ENCODE peak calls at places on chromosome 5, in nine cellular contexts. X is H7, N is HS-27A, Q is fibroblast of the aortic adventitia, F is foreskin fibroblast, L is endothelial cell, O is bronchial epithelial cell, T is NCI-H2171, U is cardiac fibroblast. M is an unnamed sample.

GRCh38 chr5:33794550-33795300 is 97.1 kb downstream of the ADAMTS12 start:
- DNase-seq in L (no peak), O (no peak), X (no peak), Q (peak; percentile 58), N (no peak), F (peak; percentile 68), U (peak; percentile 42), T (no peak), M (no peak)

GRCh38 chr5:138909734-138910133 is 34.6 kb upstream of the LRRTM2 start:
- DNase-seq in Q (no peak), O (no peak), T (no peak), U (no peak), N (no peak), F (no peak), L (no peak), X (no peak), M (no peak)

GRCh38 chr5:160629007-160629402 is 207.3 kb downstream of the PTTG1 start:
- DNase-seq in U (no peak), Q (no peak), F (no peak), L (no peak), X (no peak), O (no peak), N (no peak), T (peak; percentile 83), M (no peak)

GRCh38 chr5:176822426-176823075 is 12.2 kb downstream of the UNC5A start:
- DNase-seq in X (no peak), O (peak; percentile 84), F (no peak), L (no peak), U (no peak), N (no peak), Q (no peak), T (no peak), M (peak; percentile 49)

GRCh38 chr5:66888613-66889012 is 292.4 kb downstream of the MAST4 start:
- DNase-seq in L (no peak), U (no peak), N (no peak), O (no peak), X (no peak), F (no peak), Q (no peak), T (no peak), M (no peak)

GRCh38 chr5:135085133-135085935 is 51.3 kb upstream of the PITX1 start:
- DNase-seq in Q (peak; percentile 10), L (no peak), N (peak; percentile 47), T (no peak), O (peak; percentile 71), U (no peak), X (no peak), F (no peak), M (no peak)

GRCh38 chr5:61319388-61320146 is 12.5 kb upstream of the ZSWIM6 start:
- DNase-seq in O (peak; percentile 60), F (no peak), X (peak; percentile 78), U (no peak), L (no peak), Q (no peak), T (no peak), N (no peak), M (peak; percentile 91)

GRCh38 chr5:2206244-2207108 is 323.8 kb upstream of the IRX4 start:
- DNase-seq in Q (no peak), T (no peak), O (no peak), L (no peak), N (no peak), F (no peak), U (no peak), X (peak; percentile 69), M (no peak)

GRCh38 chr5:124949862-124950261 is 203.4 kb upstream of the ZNF608 start:
- DNase-seq in L (no peak), F (no peak), Q (no peak), O (no peak), U (peak; percentile 21), T (no peak), N (no peak), X (no peak), M (no peak)

GRCh38 chr5:1523793-1524480 is at the start of gene LPCAT1:
- DNase-seq in O (no peak), U (peak; percentile 80), L (peak; percentile 82), T (peak; percentile 81), X (peak; percentile 97), Q (peak; percentile 63), F (peak; percentile 64), N (no peak), M (peak; percentile 95)